ENCODE peak calls at places on chromosomes 3 and 15, in four cellular contexts. M, U, D and N are unnamed samples. For H3K36me3, the result is how much of the 10 kb centered on the place peaks cover.

GRCh38 chr3:120659285-120659684 is 22.8 kb downstream of the HGD start:
- DNase-seq in M (no peak), U (no peak), D (no peak), N (no peak)

GRCh38 chr3:128548426-128549282 is 55.7 kb upstream of the GATA2 start:
- DNase-seq in M (peak), U (no peak), D (no peak), N (no peak)

GRCh38 chr15:74982183-74982582 is 13.2 kb upstream of the SCAMP5 start:
- DNase-seq in M (no peak), U (no peak), D (no peak), N (no peak)

GRCh38 chr15:62601779-62602540 is 436.9 kb upstream of the C2CD4B start:
- DNase-seq in M (peak), U (no peak), D (no peak), N (no peak)

GRCh38 chr15:73127302-73127936 is 75.2 kb downstream of the NEO1 start:
- DNase-seq in M (peak), U (no peak), D (no peak), N (no peak)

GRCh38 chr3:168341965-168342719 is 246.4 kb upstream of the GOLIM4 start:
- DNase-seq in M (peak), U (no peak), D (no peak), N (no peak)

GRCh38 chr3:113812854-113813253 is 25.7 kb upstream of the GRAMD1C start:
- DNase-seq in M (no peak), U (no peak), D (no peak), N (no peak)

GRCh38 chr3:113261996-113262665 is 50.8 kb downstream of the BOC start:
- DNase-seq in M (no peak), U (no peak), D (peak), N (no peak)

GRCh38 chr3:153373571-153373970 is 211.5 kb downstream of the RAP2B start:
- DNase-seq in M (peak), U (no peak), D (no peak), N (no peak)

GRCh38 chr3:125375950-125376679 is 990 bp upstream of the ZNF148 start:
- DNase-seq in M (peak), U (no peak), D (no peak), N (no peak)

GRCh38 chr3:40422861-40423260 is 34.3 kb upstream of the RPL14 start:
- DNase-seq in M (no peak), U (no peak), D (no peak), N (no peak)

GRCh38 chr3:157460253-157460652 is 23.6 kb downstream of the PTX3 start:
- DNase-seq in M (peak), U (no peak), D (no peak), N (no peak)

GRCh38 chr3:8536106-8537052 is 34.8 kb downstream of the LMCD1 start:
- DNase-seq in M (peak), U (no peak), D (no peak), N (no peak)

GRCh38 chr15:101676965-101677364 is 24.8 kb upstream of the TM2D3 start:
- DNase-seq in M (peak), U (no peak), D (no peak), N (no peak)

GRCh38 chr3:69906351-69906966 is 93.1 kb upstream of the SAMMSON start:
- DNase-seq in M (no peak), U (no peak), D (no peak), N (no peak)

GRCh38 chr3:195212033-195212748 is 58.8 kb downstream of the XXYLT1 start:
- DNase-seq in M (no peak), U (no peak), D (peak), N (no peak)

GRCh38 chr3:139934557-139935070 is 371 bp upstream of the CLSTN2 start:
- DNase-seq in M (no peak), U (no peak), D (peak), N (no peak)

GRCh38 chr15:92902723-92903587 is 2.8 kb downstream of the CHD2 start:
- DNase-seq in M (no peak), U (no peak), D (no peak), N (no peak)

GRCh38 chr3:127822836-127823589 is 698 bp upstream of the MGLL start:
- DNase-seq in M (peak), U (no peak), D (no peak), N (no peak)

GRCh38 chr3:165770781-165771180 is 66.4 kb downstream of the BCHE start:
- DNase-seq in M (no peak), U (no peak), D (no peak), N (no peak)

GRCh38 chr3:141878812-141879211 is 2.4 kb downstream of the ATP1B3 start:
- DNase-seq in M (peak), U (no peak), D (no peak), N (no peak)

GRCh38 chr3:171563298-171563697 is 103.1 kb upstream of the TNIK start:
- DNase-seq in M (no peak), U (no peak), D (no peak), N (no peak)

GRCh38 chr3:58333206-58334012 is 717 bp downstream of the PXK start:
- DNase-seq in M (no peak), U (no peak), D (peak), N (no peak)

GRCh38 chr15:66923438-66923881 is 141.9 kb upstream of the SMAD3 start:
- DNase-seq in M (no peak), U (no peak), D (no peak), N (peak)

GRCh38 chr15:45399381-45400212 is 21.3 kb upstream of the GATM start:
- DNase-seq in M (peak), U (no peak), D (no peak), N (peak)

GRCh38 chr15:66515901-66516322 is 10.8 kb downstream of the ZWILCH start:
- DNase-seq in M (no peak), U (no peak), D (no peak), N (no peak)

GRCh38 chr3:189629803-189630455 is 1.3 kb upstream of the TP63 start:
- DNase-seq in M (no peak), U (no peak), D (no peak), N (no peak)

GRCh38 chr3:4804161-4805058 is 174.8 kb upstream of the BHLHE40 start:
- DNase-seq in M (no peak), U (no peak), D (no peak), N (peak)

GRCh38 chr15:57751177-57751800 is 44.8 kb downstream of the POLR2M start:
- DNase-seq in M (peak), U (no peak), D (no peak), N (no peak)

GRCh38 chr3:119497824-119498187 is 541 bp upstream of the TIMMDC1 start:
- DNase-seq in M (peak), U (no peak), D (peak), N (no peak)

GRCh38 chr15:77819271-77819806 is 186.6 kb upstream of the LINGO1 start:
- DNase-seq in M (no peak), U (no peak), D (no peak), N (no peak)

GRCh38 chr3:98827221-98827620 is 64.1 kb downstream of the ST3GAL6 start:
- DNase-seq in M (no peak), U (no peak), D (no peak), N (no peak)

GRCh38 chr3:116939091-116939490 is 229.5 kb downstream of the TUSC7 start:
- DNase-seq in M (no peak), U (no peak), D (no peak), N (no peak)

GRCh38 chr15:67407709-67408257 is 113.1 kb upstream of the C15orf61 start:
- DNase-seq in M (no peak), U (no peak), D (no peak), N (no peak)

GRCh38 chr15:47294765-47295259 is 422.5 kb upstream of the SEMA6D start:
- DNase-seq in M (no peak), U (no peak), D (no peak), N (no peak)

GRCh38 chr3:23320586-23321570 is 117.8 kb downstream of the UBE2E2 start:
- DNase-seq in M (no peak), U (no peak), D (no peak), N (no peak)

GRCh38 chr3:111241960-111242359 is 170.3 kb downstream of the NECTIN3 start:
- DNase-seq in M (no peak), U (no peak), D (no peak), N (no peak)

GRCh38 chr3:58173670-58174472 is 36.9 kb downstream of the DNASE1L3 start:
- DNase-seq in M (no peak), U (no peak), D (peak), N (peak)

GRCh38 chr15:29862271-29862670 is 40.0 kb upstream of the TJP1 start:
- DNase-seq in M (peak), U (no peak), D (no peak), N (no peak)

GRCh38 chr15:43390723-43391122 is 19.8 kb downstream of the TUBGCP4 start:
- DNase-seq in M (peak), U (no peak), D (no peak), N (no peak)
- H3K36me3 ChIP-seq in M (under half), U (under half), D (under half), N (under half)

GRCh38 chr3:158974905-158975304 is 173.1 kb downstream of the MFSD1 start:
- DNase-seq in M (no peak), U (no peak), D (no peak), N (no peak)
- H3K36me3 ChIP-seq in M (under half), U (under half), D (under half), N (under half)

DNA sequence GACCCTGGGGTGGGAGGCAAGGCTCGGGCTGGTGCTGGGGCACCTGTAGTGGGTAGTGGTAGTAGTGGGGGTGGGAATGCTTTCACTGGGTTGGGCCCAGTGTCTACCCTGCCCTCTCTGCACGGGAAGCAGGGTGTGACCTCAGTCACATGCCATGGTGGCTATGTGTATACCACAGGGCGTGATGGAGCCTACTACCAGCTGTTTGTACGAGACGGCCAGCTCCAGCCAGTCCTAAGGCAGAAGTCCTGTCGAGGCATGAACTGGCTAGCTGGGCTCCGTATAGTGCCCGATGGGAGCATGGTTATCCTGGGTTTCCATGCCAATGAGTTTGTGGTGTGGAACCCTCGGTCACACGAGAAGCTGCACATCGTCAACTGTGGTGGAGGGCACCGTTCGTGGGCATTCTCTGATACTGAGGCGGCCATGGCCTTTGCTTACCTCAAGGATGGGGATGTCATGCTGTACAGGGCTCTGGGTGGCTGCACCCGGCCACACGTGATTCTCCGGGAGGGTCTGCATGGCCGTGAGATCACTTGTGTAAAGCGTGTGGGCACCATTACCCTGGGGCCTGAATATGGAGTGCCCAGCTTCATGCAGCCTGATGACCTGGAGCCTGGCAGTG is 5.2 kb downstream of the DALRD3 start:
- DNase-seq in M (no peak), U (no peak), D (no peak), N (no peak)
- H3K36me3 ChIP-seq in M (half or more), U (under half), D (under half), N (under half)

GRCh38 chr15:89627256-89627970 is 27.9 kb downstream of the KIF7 start:
- DNase-seq in M (no peak), U (no peak), D (no peak), N (no peak)
- H3K36me3 ChIP-seq in M (half or more), U (under half), D (under half), N (under half)

GRCh38 chr3:160446522-160447056 is 3.0 kb downstream of the TRIM59 start:
- DNase-seq in M (no peak), U (no peak), D (no peak), N (no peak)

GRCh38 chr3:160445854-160446253 is 3.7 kb downstream of the TRIM59 start:
- DNase-seq in M (no peak), U (no peak), D (no peak), N (no peak)

GRCh38 chr3:160448845-160449659 is 534 bp downstream of the TRIM59 start:
- DNase-seq in M (peak), U (peak), D (no peak), N (no peak)

GRCh38 chr3:160449660-160450598 is at the start of gene TRIM59:
- DNase-seq in M (peak), U (peak), D (peak), N (peak)

DNA sequence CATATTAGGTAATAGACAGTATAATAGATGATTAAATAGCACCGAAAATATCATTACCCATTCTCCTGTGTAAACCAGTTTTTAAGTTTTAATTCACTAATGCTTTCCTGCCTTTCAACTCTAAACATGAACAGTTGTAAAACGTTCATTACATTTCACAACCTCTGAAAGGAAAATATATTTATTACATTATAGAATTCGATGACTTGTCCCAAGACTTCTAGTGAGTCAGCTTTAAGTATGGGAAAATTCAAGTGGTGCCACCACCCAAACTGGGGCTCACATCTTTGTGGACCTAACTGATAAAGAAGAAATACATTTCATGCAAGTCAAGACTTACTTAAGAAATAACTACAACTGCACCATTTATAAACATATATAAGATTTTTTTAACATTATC is 2.0 kb downstream of the TRIM59 start:
- DNase-seq in M (peak), U (no peak), D (no peak), N (no peak)
- H3K36me3 ChIP-seq in M (under half), U (under half), D (under half), N (under half)

GRCh38 chr3:103767635-103768034 is 1332.8 kb downstream of the ZPLD1 start:
- DNase-seq in M (no peak), U (no peak), D (no peak), N (no peak)
- H3K36me3 ChIP-seq in M (under half), U (under half), D (under half), N (under half)

GRCh38 chr15:48796521-48796920 is 14.3 kb downstream of the CEP152 start:
- DNase-seq in M (no peak), U (no peak), D (no peak), N (no peak)
- H3K36me3 ChIP-seq in M (under half), U (under half), D (under half), N (under half)

GRCh38 chr3:122559906-122560305 is 4.2 kb downstream of the PARP9 start:
- DNase-seq in M (no peak), U (no peak), D (no peak), N (no peak)
- H3K36me3 ChIP-seq in M (under half), U (under half), D (under half), N (under half)

GRCh38 chr15:25060472-25060803 is 105.7 kb downstream of the SNRPN start:
- DNase-seq in M (no peak), U (no peak), D (peak), N (no peak)
- H3K36me3 ChIP-seq in M (half or more), U (half or more), D (under half), N (half or more)